ENCODE peak calls at places on chromosomes 12 and 14, in four cellular contexts. K, I, R and H are unnamed samples.

GRCh38 chr12:63822352-63822751 is 22.1 kb upstream of the SRGAP1 start:
- DNase-seq in R (no peak), I (no peak), K (no peak), H (no peak)

GRCh38 chr14:73661872-73662271 is 17.1 kb downstream of the DNAL1 start:
- DNase-seq in I (no peak), K (no peak), R (no peak), H (no peak)

GRCh38 chr12:54591001-54591591 is 2.6 kb upstream of the PPP1R1A start:
- DNase-seq in I (no peak), K (no peak), R (no peak), H (no peak)

GRCh38 chr14:73770977-73771847 is 57.0 kb upstream of the PNMA1 start:
- DNase-seq in I (no peak), R (no peak), K (no peak), H (no peak)

GRCh38 chr12:12528361-12529092 is 34.1 kb downstream of the DUSP16 start:
- DNase-seq in I (no peak), K (no peak), R (no peak), H (no peak)

GRCh38 chr12:114628199-114628598 is 55.8 kb downstream of the TBX3 start:
- DNase-seq in K (no peak), R (no peak), I (no peak), H (no peak)

GRCh38 chr12:67431436-67432049 is 162.4 kb downstream of the CAND1 start:
- DNase-seq in I (no peak), R (no peak), K (no peak), H (no peak)

GRCh38 chr12:1605129-1606020 is 11.0 kb upstream of the FBXL14 start:
- DNase-seq in K (peak; percentile 85), I (peak; percentile 63), R (peak; percentile 72), H (peak; percentile 44)

GRCh38 chr14:54652188-54652889 is 85.4 kb downstream of the SAMD4A start:
- DNase-seq in I (no peak), K (peak; percentile 97), R (no peak), H (no peak)

GRCh38 chr14:50714452-50715073 is 46.5 kb upstream of the SAV1 start:
- DNase-seq in R (peak; percentile 13), I (no peak), K (peak; percentile 61), H (no peak)

GRCh38 chr14:68544150-68544892 is 248.5 kb downstream of the ZFP36L1 start:
- DNase-seq in K (no peak), R (no peak), I (no peak), H (no peak)

GRCh38 chr14:75068294-75069020 is 984 bp upstream of the ZC2HC1C start:
- DNase-seq in I (no peak), K (peak; percentile 40), R (no peak), H (no peak)

GRCh38 chr14:50964683-50965390 is 20.6 kb upstream of the PYGL start:
- DNase-seq in K (no peak), R (no peak), I (no peak), H (no peak)

GRCh38 chr12:11753151-11753501 is 103.7 kb downstream of the ETV6 start:
- DNase-seq in I (no peak), R (no peak), K (peak; percentile 53), H (no peak)

GRCh38 chr14:60485600-60486251 is at the start of gene C14orf39:
- DNase-seq in I (no peak), K (peak; percentile 84), R (no peak), H (no peak)

GRCh38 chr12:89994901-89995300 is 286.3 kb upstream of the ATP2B1 start:
- DNase-seq in R (no peak), K (no peak), I (no peak), H (no peak)

GRCh38 chr14:29216316-29216715 is 449.7 kb downstream of the FOXG1 start:
- DNase-seq in R (no peak), K (no peak), I (no peak), H (no peak)

GRCh38 chr14:101196795-101197590 is 293.5 kb upstream of the RTL1 start:
- DNase-seq in I (no peak), R (no peak), K (peak; percentile 60), H (peak; percentile 29)

GRCh38 chr12:56723889-56724659 is 1.0 kb downstream of the NACA start:
- DNase-seq in I (no peak), K (peak; percentile 18), R (no peak), H (no peak)

GRCh38 chr12:53159195-53159834 is 21.2 kb upstream of the ZNF740 start:
- DNase-seq in I (peak; percentile 82), K (peak; percentile 93), R (peak; percentile 85), H (peak; percentile 91)

DNA sequence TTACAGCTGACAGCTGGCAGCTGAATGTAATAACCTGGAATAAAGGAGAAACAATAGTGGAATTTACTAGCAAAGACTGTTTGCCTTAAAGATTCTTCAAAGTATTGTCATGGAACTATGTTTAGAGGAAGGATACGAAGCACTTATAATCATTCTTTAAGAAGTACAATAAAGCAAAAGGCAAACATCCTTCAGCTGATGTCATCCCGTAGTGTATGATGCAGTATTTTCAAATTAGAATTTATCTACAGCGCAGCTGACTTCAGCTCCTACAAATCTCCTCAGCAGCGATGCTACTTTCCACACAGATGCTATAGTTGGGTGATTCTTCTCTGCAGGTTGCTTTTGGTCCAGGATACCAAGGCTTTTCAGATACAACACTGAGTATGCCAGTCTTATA is 31.5 kb downstream of the CLEC1A start:
- DNase-seq in K (no peak), I (no peak), R (no peak), H (no peak)
- H3K27ac ChIP-seq in K (no peak overlapping the region), I (no peak overlapping the region), R (no peak overlapping the region), H (no peak overlapping the region)

GRCh38 chr14:90556050-90556477 is 159.2 kb downstream of the CALM1 start:
- DNase-seq in R (no peak), K (peak; percentile 84), I (no peak), H (no peak)
- H3K27ac ChIP-seq in R (no peak overlapping the region), K (no peak overlapping the region), I (no peak overlapping the region), H (no peak overlapping the region)

DNA sequence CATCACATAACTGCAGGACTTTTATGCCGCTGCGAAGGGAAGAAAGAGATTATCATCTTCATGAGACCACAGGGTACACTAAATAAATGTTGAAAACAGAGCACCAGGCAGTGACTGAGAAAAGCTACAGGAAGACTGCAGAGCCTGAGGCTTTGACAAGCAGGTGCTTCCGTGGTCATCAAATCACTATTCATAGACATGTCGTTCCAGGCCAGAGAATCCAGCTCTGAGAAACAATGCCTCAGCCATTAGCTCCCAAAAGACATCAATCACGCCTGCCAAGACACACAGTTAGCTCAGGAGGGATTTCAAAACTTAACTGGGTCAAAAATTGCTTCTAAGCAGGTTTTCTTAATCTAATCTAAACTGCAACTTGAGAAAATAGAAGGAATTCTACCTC is 47.2 kb upstream of the GARIN6 start:
- DNase-seq in K (no peak), R (no peak), I (no peak), H (no peak)
- H3K27ac ChIP-seq in K (no peak overlapping the region), R (no peak overlapping the region), I (no peak overlapping the region), H (no peak overlapping the region)

GRCh38 chr12:15158114-15158513 is 63.1 kb downstream of the RERG start:
- DNase-seq in I (no peak), K (no peak), R (no peak), H (no peak)
- H3K27ac ChIP-seq in I (no peak overlapping the region), K (no peak overlapping the region), R (no peak overlapping the region), H (no peak overlapping the region)

DNA sequence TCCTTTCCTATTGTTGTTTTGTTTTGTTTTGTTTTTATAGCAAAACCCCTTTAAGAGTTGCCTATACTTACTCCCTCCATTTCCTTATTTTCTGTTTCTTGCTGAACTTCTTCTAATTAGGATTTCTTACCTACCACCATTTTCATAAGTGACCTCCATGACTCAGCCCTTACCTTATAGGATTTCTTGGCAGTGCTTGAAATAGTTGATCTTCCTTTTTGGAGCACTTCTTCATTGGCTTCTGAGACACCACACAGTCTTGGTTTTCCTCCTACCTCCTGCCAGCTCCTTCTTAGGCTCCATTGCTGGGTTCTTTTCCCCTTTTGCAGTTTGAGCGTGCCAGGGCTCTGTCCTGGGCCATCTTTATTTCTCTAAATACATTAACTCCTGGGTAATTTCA is 23.4 kb upstream of the EID3 start:
- DNase-seq in I (no peak), R (no peak), K (no peak), H (no peak)
- H3K27ac ChIP-seq in I (no peak overlapping the region), R (no peak overlapping the region), K (no peak overlapping the region), H (no peak overlapping the region)

GRCh38 chr14:22466520-22466919 is 122.5 kb downstream of the DAD1 start:
- DNase-seq in K (no peak), R (no peak), I (no peak), H (no peak)
- H3K27ac ChIP-seq in K (no peak overlapping the region), R (no peak overlapping the region), I (no peak overlapping the region), H (no peak overlapping the region)

DNA sequence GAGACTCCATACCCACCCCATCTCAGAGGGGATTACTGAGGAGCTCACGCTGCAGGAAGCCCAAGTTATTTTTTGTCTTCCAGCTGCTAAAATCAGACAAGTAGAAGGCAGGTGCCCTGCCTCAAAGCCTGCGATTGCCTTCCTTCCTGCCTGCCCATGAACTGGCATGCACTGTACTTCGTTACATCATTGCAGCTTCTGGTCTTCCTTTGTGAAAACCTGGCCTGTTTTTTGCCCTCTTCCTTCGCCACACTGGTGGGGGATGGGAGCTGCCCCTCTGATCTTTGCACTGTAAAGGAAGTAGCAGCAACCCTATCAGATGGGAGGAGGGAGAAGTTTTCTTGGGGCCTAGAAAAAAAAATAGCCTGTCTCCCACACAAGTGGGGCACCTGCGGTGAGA is 1098.7 kb downstream of the BCL11B start:
- DNase-seq in R (peak; percentile 68), K (no peak), I (peak; percentile 71), H (peak; percentile 72)
- H3K27ac ChIP-seq in R (peak overlapping the region; percentile 77), K (no peak overlapping the region), I (peak overlapping the region; percentile 81), H (peak overlapping the region; percentile 49)

GRCh38 chr12:93079976-93080375 is 150.9 kb upstream of the EEA1 start:
- DNase-seq in K (no peak), I (no peak), R (no peak), H (no peak)
- H3K27ac ChIP-seq in K (peak overlapping the region; percentile 88), I (no peak overlapping the region), R (no peak overlapping the region), H (no peak overlapping the region)

DNA sequence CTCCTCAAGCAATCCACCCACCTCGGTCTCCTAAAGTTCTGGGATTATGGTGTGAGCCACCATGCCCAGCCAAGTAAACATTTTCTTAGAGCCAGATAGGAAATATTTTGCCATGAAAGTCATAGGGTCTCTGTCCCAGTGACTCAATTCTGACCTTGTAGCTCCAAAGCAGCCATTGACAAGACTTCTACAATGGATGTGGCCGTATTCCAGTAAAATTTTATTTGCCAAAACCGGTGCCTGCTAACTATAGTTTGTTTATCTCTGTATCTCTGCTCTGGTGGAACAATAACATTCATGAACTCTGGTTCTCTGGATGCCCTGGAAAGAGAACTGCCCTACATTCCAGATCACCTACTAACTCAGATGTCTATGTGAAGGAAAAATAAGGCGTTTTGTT is 54.6 kb upstream of the USP44 start:
- DNase-seq in R (no peak), I (no peak), K (no peak), H (no peak)
- H3K27ac ChIP-seq in R (no peak overlapping the region), I (no peak overlapping the region), K (no peak overlapping the region), H (no peak overlapping the region)

DNA sequence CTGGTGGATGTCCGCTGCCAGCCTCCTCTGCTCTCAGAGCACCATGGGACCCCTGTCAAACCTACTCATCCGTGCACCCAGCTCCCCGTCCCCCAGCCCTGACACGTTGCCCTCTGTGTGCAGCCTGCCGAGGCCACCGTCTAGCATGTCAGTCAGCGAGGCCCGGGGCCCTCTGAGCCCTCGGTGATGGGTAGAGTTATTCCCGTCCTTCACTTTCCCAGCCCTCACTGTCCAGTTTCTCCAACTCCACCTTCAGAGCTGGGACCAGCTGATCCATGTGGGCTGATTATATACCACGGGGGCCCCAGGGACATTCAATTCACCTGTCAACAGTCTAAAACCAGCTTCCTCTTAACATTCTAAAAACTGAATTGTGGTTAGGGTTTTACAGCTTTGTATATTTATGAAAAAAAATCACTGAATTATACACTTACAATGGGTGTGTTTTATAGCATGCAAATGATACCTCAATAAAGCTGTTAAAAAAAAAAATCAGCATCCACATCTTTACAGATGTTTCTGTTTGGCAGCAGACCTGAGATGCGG is 61.3 kb downstream of the CCDC88C start:
- DNase-seq in I (no peak), R (no peak), K (no peak), H (no peak)
- H3K27ac ChIP-seq in I (peak overlapping the region; percentile 75), R (peak overlapping the region; percentile 94), K (no peak overlapping the region), H (peak overlapping the region; percentile 18)